ENCODE peak calls at places on chromosomes 5 and 9, in four cellular contexts. One of them, this sample, is unnamed.

GRCh38 chr5:117414926-117415325 is 840.3 kb upstream of the SEMA6A start:
- DNase-seq in putamen: no peak
- DNase-seq in activated CD8-positive, alpha-beta memory T cell treated with anti-CD3 and anti-CD28 coated beads for 24 hours: no peak
- DNase-seq in anterior cingulate cortex: no peak
- DNase-seq in this sample: no peak

GRCh38 chr9:109118802-109119438 is 827 bp downstream of the TMEM245 start:
- DNase-seq in putamen: no peak
- DNase-seq in activated CD8-positive, alpha-beta memory T cell treated with anti-CD3 and anti-CD28 coated beads for 24 hours: no peak
- DNase-seq in anterior cingulate cortex: no peak
- DNase-seq in this sample: no peak

GRCh38 chr9:130480673-130481072 is 35.9 kb downstream of the ASS1 start:
- DNase-seq in putamen: peak; percentile 10
- DNase-seq in activated CD8-positive, alpha-beta memory T cell treated with anti-CD3 and anti-CD28 coated beads for 24 hours: no peak
- DNase-seq in anterior cingulate cortex: peak; percentile 35
- DNase-seq in this sample: no peak

GRCh38 chr5:146924132-146924531 is 45.6 kb upstream of the PPP2R2B start:
- DNase-seq in putamen: no peak
- DNase-seq in activated CD8-positive, alpha-beta memory T cell treated with anti-CD3 and anti-CD28 coated beads for 24 hours: no peak
- DNase-seq in anterior cingulate cortex: no peak
- DNase-seq in this sample: no peak

GRCh38 chr5:39076757-39077475 is 2.7 kb upstream of the RICTOR start:
- DNase-seq in putamen: peak; percentile 35
- DNase-seq in activated CD8-positive, alpha-beta memory T cell treated with anti-CD3 and anti-CD28 coated beads for 24 hours: no peak
- DNase-seq in anterior cingulate cortex: no peak
- DNase-seq in this sample: peak; percentile 44

GRCh38 chr9:91536211-91536691 is 112.6 kb upstream of the NFIL3 start:
- DNase-seq in putamen: no peak
- DNase-seq in activated CD8-positive, alpha-beta memory T cell treated with anti-CD3 and anti-CD28 coated beads for 24 hours: no peak
- DNase-seq in anterior cingulate cortex: no peak
- DNase-seq in this sample: no peak

GRCh38 chr5:124527220-124527991 is 219.0 kb downstream of the ZNF608 start:
- DNase-seq in putamen: no peak
- DNase-seq in activated CD8-positive, alpha-beta memory T cell treated with anti-CD3 and anti-CD28 coated beads for 24 hours: no peak
- DNase-seq in anterior cingulate cortex: no peak
- DNase-seq in this sample: no peak

GRCh38 chr9:111891910-111892499 is 4.6 kb upstream of the UGCG start:
- DNase-seq in putamen: no peak
- DNase-seq in activated CD8-positive, alpha-beta memory T cell treated with anti-CD3 and anti-CD28 coated beads for 24 hours: no peak
- DNase-seq in anterior cingulate cortex: no peak
- DNase-seq in this sample: no peak

GRCh38 chr5:150341331-150341730 is 16.2 kb upstream of the TCOF1 start:
- DNase-seq in putamen: no peak
- DNase-seq in activated CD8-positive, alpha-beta memory T cell treated with anti-CD3 and anti-CD28 coated beads for 24 hours: no peak
- DNase-seq in anterior cingulate cortex: no peak
- DNase-seq in this sample: no peak

GRCh38 chr5:15249152-15249551 is 250.8 kb upstream of the FBXL7 start:
- DNase-seq in putamen: no peak
- DNase-seq in activated CD8-positive, alpha-beta memory T cell treated with anti-CD3 and anti-CD28 coated beads for 24 hours: no peak
- DNase-seq in anterior cingulate cortex: no peak
- DNase-seq in this sample: no peak

GRCh38 chr5:130333089-130333488 is 428.8 kb downstream of the CHSY3 start:
- DNase-seq in putamen: no peak
- DNase-seq in activated CD8-positive, alpha-beta memory T cell treated with anti-CD3 and anti-CD28 coated beads for 24 hours: no peak
- DNase-seq in anterior cingulate cortex: no peak
- DNase-seq in this sample: no peak

GRCh38 chr5:74631088-74631960 is 9.2 kb downstream of the ENC1 start:
- DNase-seq in putamen: no peak
- DNase-seq in activated CD8-positive, alpha-beta memory T cell treated with anti-CD3 and anti-CD28 coated beads for 24 hours: no peak
- DNase-seq in anterior cingulate cortex: no peak
- DNase-seq in this sample: no peak

GRCh38 chr9:134896834-134897583 is 16.4 kb downstream of the FCN2 start:
- DNase-seq in putamen: no peak
- DNase-seq in activated CD8-positive, alpha-beta memory T cell treated with anti-CD3 and anti-CD28 coated beads for 24 hours: no peak
- DNase-seq in anterior cingulate cortex: no peak
- DNase-seq in this sample: no peak

GRCh38 chr9:126781717-126782388 is 23.0 kb upstream of the ZBTB43 start:
- DNase-seq in putamen: peak; percentile 73
- DNase-seq in activated CD8-positive, alpha-beta memory T cell treated with anti-CD3 and anti-CD28 coated beads for 24 hours: peak; percentile 95
- DNase-seq in anterior cingulate cortex: peak; percentile 61
- DNase-seq in this sample: peak; percentile 86

GRCh38 chr5:172758077-172758835 is 12.7 kb downstream of the DUSP1 start:
- DNase-seq in putamen: no peak
- DNase-seq in activated CD8-positive, alpha-beta memory T cell treated with anti-CD3 and anti-CD28 coated beads for 24 hours: no peak
- DNase-seq in anterior cingulate cortex: no peak
- DNase-seq in this sample: no peak

GRCh38 chr9:101307524-101308213 is 77.1 kb downstream of the BAAT start:
- DNase-seq in putamen: no peak
- DNase-seq in activated CD8-positive, alpha-beta memory T cell treated with anti-CD3 and anti-CD28 coated beads for 24 hours: no peak
- DNase-seq in anterior cingulate cortex: no peak
- DNase-seq in this sample: no peak

GRCh38 chr5:134579284-134579771 is 53.3 kb downstream of the SAR1B start:
- DNase-seq in putamen: no peak
- DNase-seq in activated CD8-positive, alpha-beta memory T cell treated with anti-CD3 and anti-CD28 coated beads for 24 hours: no peak
- DNase-seq in anterior cingulate cortex: no peak
- DNase-seq in this sample: no peak

GRCh38 chr9:12968093-12968492 is 193.3 kb downstream of the LURAP1L start:
- DNase-seq in putamen: no peak
- DNase-seq in activated CD8-positive, alpha-beta memory T cell treated with anti-CD3 and anti-CD28 coated beads for 24 hours: no peak
- DNase-seq in anterior cingulate cortex: no peak
- DNase-seq in this sample: no peak

GRCh38 chr5:65059681-65060598 is 291.2 kb downstream of the CWC27 start:
- DNase-seq in putamen: no peak
- DNase-seq in activated CD8-positive, alpha-beta memory T cell treated with anti-CD3 and anti-CD28 coated beads for 24 hours: no peak
- DNase-seq in anterior cingulate cortex: no peak
- DNase-seq in this sample: no peak

GRCh38 chr5:174176511-174176910 is 131.0 kb downstream of the NSG2 start:
- DNase-seq in putamen: no peak
- DNase-seq in activated CD8-positive, alpha-beta memory T cell treated with anti-CD3 and anti-CD28 coated beads for 24 hours: no peak
- DNase-seq in anterior cingulate cortex: no peak
- DNase-seq in this sample: no peak

GRCh38 chr5:140013536-140013935 is 29.6 kb downstream of the NRG2 start:
- DNase-seq in putamen: no peak
- DNase-seq in activated CD8-positive, alpha-beta memory T cell treated with anti-CD3 and anti-CD28 coated beads for 24 hours: no peak
- DNase-seq in anterior cingulate cortex: no peak
- DNase-seq in this sample: no peak

GRCh38 chr5:145811834-145812625 is 23.1 kb downstream of the PRELID2 start:
- DNase-seq in putamen: no peak
- DNase-seq in activated CD8-positive, alpha-beta memory T cell treated with anti-CD3 and anti-CD28 coated beads for 24 hours: no peak
- DNase-seq in anterior cingulate cortex: peak; percentile 4
- DNase-seq in this sample: peak; percentile 42

GRCh38 chr5:44862808-44863207 is 54.1 kb downstream of the MRPS30 start:
- DNase-seq in putamen: peak; percentile 3
- DNase-seq in activated CD8-positive, alpha-beta memory T cell treated with anti-CD3 and anti-CD28 coated beads for 24 hours: no peak
- DNase-seq in anterior cingulate cortex: no peak
- DNase-seq in this sample: no peak

GRCh38 chr9:87337335-87338074 is 160.2 kb upstream of the DAPK1 start:
- DNase-seq in putamen: peak; percentile 23
- DNase-seq in activated CD8-positive, alpha-beta memory T cell treated with anti-CD3 and anti-CD28 coated beads for 24 hours: no peak
- DNase-seq in anterior cingulate cortex: no peak
- DNase-seq in this sample: peak; percentile 2

GRCh38 chr5:78627766-78628165 is 20.8 kb downstream of the LHFPL2 start:
- DNase-seq in putamen: no peak
- DNase-seq in activated CD8-positive, alpha-beta memory T cell treated with anti-CD3 and anti-CD28 coated beads for 24 hours: peak; percentile 28
- DNase-seq in anterior cingulate cortex: no peak
- DNase-seq in this sample: no peak

GRCh38 chr9:109304350-109304749 is 16.5 kb downstream of the EPB41L4B start:
- DNase-seq in putamen: no peak
- DNase-seq in activated CD8-positive, alpha-beta memory T cell treated with anti-CD3 and anti-CD28 coated beads for 24 hours: no peak
- DNase-seq in anterior cingulate cortex: no peak
- DNase-seq in this sample: no peak

GRCh38 chr5:135244620-135245021 is 154.4 kb downstream of the MACROH2A1 start:
- DNase-seq in putamen: no peak
- DNase-seq in activated CD8-positive, alpha-beta memory T cell treated with anti-CD3 and anti-CD28 coated beads for 24 hours: no peak
- DNase-seq in anterior cingulate cortex: no peak
- DNase-seq in this sample: no peak

GRCh38 chr9:89592963-89593775 is 11.6 kb upstream of the GADD45G start:
- DNase-seq in putamen: no peak
- DNase-seq in activated CD8-positive, alpha-beta memory T cell treated with anti-CD3 and anti-CD28 coated beads for 24 hours: peak; percentile 48
- DNase-seq in anterior cingulate cortex: no peak
- DNase-seq in this sample: no peak

GRCh38 chr9:34185778-34186551 is 7.1 kb downstream of the UBAP1 start:
- DNase-seq in putamen: peak; percentile 27
- DNase-seq in activated CD8-positive, alpha-beta memory T cell treated with anti-CD3 and anti-CD28 coated beads for 24 hours: peak; percentile 7
- DNase-seq in anterior cingulate cortex: no peak
- DNase-seq in this sample: no peak

GRCh38 chr5:35159370-35159742 is 70.9 kb downstream of the PRLR start:
- DNase-seq in putamen: no peak
- DNase-seq in activated CD8-positive, alpha-beta memory T cell treated with anti-CD3 and anti-CD28 coated beads for 24 hours: no peak
- DNase-seq in anterior cingulate cortex: no peak
- DNase-seq in this sample: no peak

GRCh38 chr9:78788101-78788500 is 491.2 kb downstream of the PSAT1 start:
- DNase-seq in putamen: no peak
- DNase-seq in activated CD8-positive, alpha-beta memory T cell treated with anti-CD3 and anti-CD28 coated beads for 24 hours: no peak
- DNase-seq in anterior cingulate cortex: no peak
- DNase-seq in this sample: no peak

GRCh38 chr5:50856720-50857119 is 190.3 kb downstream of the PARP8 start:
- DNase-seq in putamen: peak; percentile 25
- DNase-seq in activated CD8-positive, alpha-beta memory T cell treated with anti-CD3 and anti-CD28 coated beads for 24 hours: no peak
- DNase-seq in anterior cingulate cortex: no peak
- DNase-seq in this sample: peak; percentile 32

GRCh38 chr9:76342862-76343261 is 51.4 kb downstream of the RFK start:
- DNase-seq in putamen: no peak
- DNase-seq in activated CD8-positive, alpha-beta memory T cell treated with anti-CD3 and anti-CD28 coated beads for 24 hours: no peak
- DNase-seq in anterior cingulate cortex: no peak
- DNase-seq in this sample: no peak

GRCh38 chr9:21611896-21612295 is 129.8 kb upstream of the IFNE start:
- DNase-seq in putamen: no peak
- DNase-seq in activated CD8-positive, alpha-beta memory T cell treated with anti-CD3 and anti-CD28 coated beads for 24 hours: no peak
- DNase-seq in anterior cingulate cortex: no peak
- DNase-seq in this sample: no peak

GRCh38 chr9:68955281-68955680 is 58.6 kb downstream of the PRKACG start:
- DNase-seq in putamen: no peak
- DNase-seq in activated CD8-positive, alpha-beta memory T cell treated with anti-CD3 and anti-CD28 coated beads for 24 hours: no peak
- DNase-seq in anterior cingulate cortex: no peak
- DNase-seq in this sample: no peak

GRCh38 chr5:8508196-8508595 is 639.2 kb downstream of the MTRR start:
- DNase-seq in putamen: no peak
- DNase-seq in activated CD8-positive, alpha-beta memory T cell treated with anti-CD3 and anti-CD28 coated beads for 24 hours: no peak
- DNase-seq in anterior cingulate cortex: no peak
- DNase-seq in this sample: no peak

GRCh38 chr5:180644129-180644824 is 5.1 kb downstream of the FLT4 start:
- DNase-seq in putamen: no peak
- DNase-seq in activated CD8-positive, alpha-beta memory T cell treated with anti-CD3 and anti-CD28 coated beads for 24 hours: no peak
- DNase-seq in anterior cingulate cortex: no peak
- DNase-seq in this sample: no peak

GRCh38 chr9:99820330-99821186 is 1.1 kb upstream of the NR4A3 start:
- DNase-seq in putamen: peak; percentile 74
- DNase-seq in activated CD8-positive, alpha-beta memory T cell treated with anti-CD3 and anti-CD28 coated beads for 24 hours: peak; percentile 80
- DNase-seq in anterior cingulate cortex: peak; percentile 83
- DNase-seq in this sample: peak; percentile 56

This sample was measured in midbrain.